ENCODE peak calls at places on chromosome 4, in four cellular contexts. One of them, this sample, is unnamed.

GRCh38 chr4:174036563-174036962 is 246.9 kb downstream of the FBXO8 start:
- DNase-seq in ovary: no peak
- DNase-seq in heart left ventricle: peak
- DNase-seq in erythroblast: peak
- DNase-seq in this sample: no peak

GRCh38 chr4:5716391-5716790 is 5.4 kb downstream of the EVC start:
- DNase-seq in erythroblast: no peak
- DNase-seq in heart left ventricle: no peak
- DNase-seq in ovary: no peak
- DNase-seq in this sample: no peak

GRCh38 chr4:94307231-94307840 is 35.3 kb downstream of the HPGDS start:
- DNase-seq in heart left ventricle: no peak
- DNase-seq in ovary: no peak
- DNase-seq in erythroblast: no peak
- DNase-seq in this sample: no peak

GRCh38 chr4:124748965-124749364 is 36.4 kb upstream of the ANKRD50 start:
- DNase-seq in heart left ventricle: no peak
- DNase-seq in erythroblast: no peak
- DNase-seq in ovary: no peak
- DNase-seq in this sample: no peak

GRCh38 chr4:105389167-105389566 is 84.7 kb downstream of the PPA2 start:
- DNase-seq in heart left ventricle: no peak
- DNase-seq in erythroblast: no peak
- DNase-seq in ovary: no peak
- DNase-seq in this sample: no peak

GRCh38 chr4:183430317-183430986 is 14.0 kb upstream of the CDKN2AIP start:
- DNase-seq in heart left ventricle: no peak
- DNase-seq in ovary: no peak
- DNase-seq in erythroblast: no peak
- DNase-seq in this sample: no peak

GRCh38 chr4:19689511-19689910 is 562.2 kb upstream of the SLIT2 start:
- DNase-seq in ovary: no peak
- DNase-seq in heart left ventricle: no peak
- DNase-seq in erythroblast: no peak
- DNase-seq in this sample: no peak

GRCh38 chr4:143336828-143337599 is at the start of gene GAB1:
- DNase-seq in erythroblast: peak
- DNase-seq in heart left ventricle: peak
- DNase-seq in ovary: peak
- DNase-seq in this sample: peak

GRCh38 chr4:102387552-102388150 is 42.4 kb upstream of the SLC39A8 start:
- DNase-seq in heart left ventricle: no peak
- DNase-seq in erythroblast: no peak
- DNase-seq in ovary: no peak
- DNase-seq in this sample: no peak

GRCh38 chr4:120156115-120156718 is 89.6 kb upstream of the MAD2L1 start:
- DNase-seq in heart left ventricle: no peak
- DNase-seq in erythroblast: peak
- DNase-seq in ovary: no peak
- DNase-seq in this sample: no peak

GRCh38 chr4:185805262-185805802 is 6.7 kb downstream of the SORBS2 start:
- DNase-seq in heart left ventricle: no peak
- DNase-seq in erythroblast: no peak
- DNase-seq in ovary: no peak
- DNase-seq in this sample: no peak

GRCh38 chr4:31051565-31051964 is 331.4 kb downstream of the PCDH7 start:
- DNase-seq in ovary: no peak
- DNase-seq in erythroblast: no peak
- DNase-seq in heart left ventricle: no peak
- DNase-seq in this sample: no peak

GRCh38 chr4:173871643-173872042 is 341.6 kb upstream of the HAND2 start:
- DNase-seq in erythroblast: no peak
- DNase-seq in ovary: no peak
- DNase-seq in heart left ventricle: no peak
- DNase-seq in this sample: no peak

GRCh38 chr4:89110541-89110985 is 770 bp upstream of the TIGD2 start:
- DNase-seq in heart left ventricle: no peak
- DNase-seq in ovary: no peak
- DNase-seq in erythroblast: no peak
- DNase-seq in this sample: no peak

GRCh38 chr4:149645790-149646189 is 169.9 kb downstream of the IQCM start:
- DNase-seq in erythroblast: no peak
- DNase-seq in heart left ventricle: no peak
- DNase-seq in ovary: no peak
- DNase-seq in this sample: no peak

GRCh38 chr4:173367285-173367684 is 3.5 kb upstream of the SAP30 start:
- DNase-seq in heart left ventricle: no peak
- DNase-seq in erythroblast: no peak
- DNase-seq in ovary: no peak
- DNase-seq in this sample: no peak

GRCh38 chr4:17787315-17787714 is 5.9 kb upstream of the FAM184B start:
- DNase-seq in ovary: no peak
- DNase-seq in heart left ventricle: no peak
- DNase-seq in erythroblast: no peak
- DNase-seq in this sample: no peak

GRCh38 chr4:93203708-93204107 is 624.8 kb upstream of the ATOH1 start:
- DNase-seq in ovary: no peak
- DNase-seq in erythroblast: no peak
- DNase-seq in heart left ventricle: no peak
- DNase-seq in this sample: no peak

GRCh38 chr4:48509543-48509942 is 19.5 kb downstream of the ZAR1 start:
- DNase-seq in ovary: no peak
- DNase-seq in erythroblast: no peak
- DNase-seq in heart left ventricle: no peak
- DNase-seq in this sample: no peak

GRCh38 chr4:5893013-5893580 is at the start of gene CRMP1:
- DNase-seq in heart left ventricle: no peak
- DNase-seq in erythroblast: no peak
- DNase-seq in ovary: no peak
- DNase-seq in this sample: no peak

GRCh38 chr4:149884529-149885206 is 69.0 kb upstream of the IQCM start:
- DNase-seq in heart left ventricle: no peak
- DNase-seq in erythroblast: no peak
- DNase-seq in ovary: no peak
- DNase-seq in this sample: no peak

GRCh38 chr4:137630252-137630651 is 98.0 kb upstream of the PCDH18 start:
- DNase-seq in heart left ventricle: no peak
- DNase-seq in erythroblast: no peak
- DNase-seq in ovary: no peak
- DNase-seq in this sample: no peak

GRCh38 chr4:174156239-174156826 is 127.1 kb downstream of the FBXO8 start:
- DNase-seq in erythroblast: peak
- DNase-seq in ovary: no peak
- DNase-seq in heart left ventricle: no peak
- DNase-seq in this sample: no peak

GRCh38 chr4:102493794-102494193 is 7.4 kb upstream of the NFKB1 start:
- DNase-seq in ovary: no peak
- DNase-seq in erythroblast: no peak
- DNase-seq in heart left ventricle: no peak
- DNase-seq in this sample: no peak

GRCh38 chr4:101022151-101023024 is 324.9 kb downstream of the PPP3CA start:
- DNase-seq in heart left ventricle: no peak
- DNase-seq in ovary: no peak
- DNase-seq in erythroblast: no peak
- DNase-seq in this sample: no peak

GRCh38 chr4:99921174-99921573 is 25.2 kb downstream of the DNAJB14 start:
- DNase-seq in heart left ventricle: no peak
- DNase-seq in ovary: no peak
- DNase-seq in erythroblast: no peak
- DNase-seq in this sample: no peak

GRCh38 chr4:17817027-17817426 is 6.2 kb downstream of the NCAPG start:
- DNase-seq in ovary: no peak
- DNase-seq in erythroblast: peak
- DNase-seq in heart left ventricle: no peak
- DNase-seq in this sample: no peak

GRCh38 chr4:519203-519651 is 20.2 kb downstream of the PIGG start:
- DNase-seq in erythroblast: no peak
- DNase-seq in ovary: no peak
- DNase-seq in heart left ventricle: no peak
- DNase-seq in this sample: no peak

GRCh38 chr4:154164931-154165839 is 326.4 kb downstream of the DCHS2 start:
- DNase-seq in ovary: no peak
- DNase-seq in heart left ventricle: no peak
- DNase-seq in erythroblast: peak
- DNase-seq in this sample: no peak

GRCh38 chr4:183249854-183250253 is 70.2 kb downstream of the CLDN22 start:
- DNase-seq in ovary: no peak
- DNase-seq in erythroblast: peak
- DNase-seq in heart left ventricle: no peak
- DNase-seq in this sample: no peak

GRCh38 chr4:140813804-140814203 is 57.6 kb upstream of the TBC1D9 start:
- DNase-seq in heart left ventricle: no peak
- DNase-seq in ovary: no peak
- DNase-seq in erythroblast: no peak
- DNase-seq in this sample: no peak

GRCh38 chr4:68373513-68373912 is 23.6 kb upstream of the YTHDC1 start:
- DNase-seq in ovary: peak
- DNase-seq in erythroblast: peak
- DNase-seq in heart left ventricle: peak
- DNase-seq in this sample: peak

GRCh38 chr4:10074767-10075105 is 41.9 kb downstream of the WDR1 start:
- DNase-seq in heart left ventricle: no peak
- DNase-seq in ovary: no peak
- DNase-seq in erythroblast: peak
- DNase-seq in this sample: no peak
- TF ChIP-seq POLR2A in heart left ventricle: no peak
- TF ChIP-seq POLR2A in ovary: no peak
- TF ChIP-seq POLR2A in erythroblast: no peak
- TF ChIP-seq POLR2A in this sample: no peak

GRCh38 chr4:176792348-176793059 is at the start of gene VEGFC:
- DNase-seq in ovary: peak
- DNase-seq in erythroblast: peak
- DNase-seq in heart left ventricle: peak
- DNase-seq in this sample: peak
- TF ChIP-seq POLR2A in ovary: no peak
- TF ChIP-seq POLR2A in erythroblast: no peak
- TF ChIP-seq POLR2A in heart left ventricle: no peak
- TF ChIP-seq POLR2A in this sample: no peak

DNA sequence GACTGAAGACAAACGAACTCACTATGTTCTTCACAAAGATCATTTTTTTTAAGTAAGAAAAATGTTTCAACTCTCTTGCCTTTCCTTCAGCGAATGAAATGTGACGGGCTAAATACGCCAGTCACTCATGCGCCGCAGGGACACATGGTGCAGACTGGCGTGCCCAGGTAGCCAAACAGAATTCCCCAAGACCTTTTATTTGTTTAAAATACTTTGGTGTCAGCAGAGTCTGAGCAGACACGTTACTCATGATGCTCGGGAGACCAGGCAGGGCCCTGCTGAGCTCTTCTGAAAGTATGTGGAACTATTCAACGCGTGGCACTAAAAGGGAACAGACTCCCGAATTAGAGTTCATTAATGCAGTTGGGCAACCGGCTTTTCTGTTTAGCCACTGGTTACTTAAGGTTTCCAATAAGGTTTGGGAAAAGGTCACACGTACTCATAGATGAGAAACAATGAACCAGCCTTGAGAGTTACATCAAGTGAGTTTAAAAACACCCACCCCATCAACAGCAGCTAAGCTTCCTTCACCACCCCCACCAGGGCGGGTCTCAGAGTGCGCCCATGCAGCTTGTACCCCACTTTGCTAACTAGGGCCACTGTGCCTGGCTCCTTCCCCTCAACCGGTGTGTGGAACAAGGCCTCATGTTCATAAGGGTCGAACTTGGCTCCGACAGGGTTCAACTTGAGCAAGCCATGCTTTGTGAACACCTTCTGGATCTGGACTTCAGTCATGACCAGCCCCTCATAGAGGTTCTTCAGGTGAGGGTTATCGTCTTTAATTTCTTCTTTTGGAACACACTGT is 7.3 kb downstream of the GRPEL1 start:
- DNase-seq in heart left ventricle: no peak
- DNase-seq in erythroblast: no peak
- DNase-seq in ovary: no peak
- DNase-seq in this sample: peak
- TF ChIP-seq POLR2A in heart left ventricle: no peak
- TF ChIP-seq POLR2A in erythroblast: no peak
- TF ChIP-seq POLR2A in ovary: no peak
- TF ChIP-seq POLR2A in this sample: no peak

GRCh38 chr4:78056265-78057129 is 626 bp upstream of the FRAS1 start:
- DNase-seq in heart left ventricle: peak
- DNase-seq in erythroblast: peak
- DNase-seq in ovary: peak
- DNase-seq in this sample: peak
- TF ChIP-seq POLR2A in heart left ventricle: no peak
- TF ChIP-seq POLR2A in erythroblast: no peak
- TF ChIP-seq POLR2A in ovary: no peak
- TF ChIP-seq POLR2A in this sample: no peak

DNA sequence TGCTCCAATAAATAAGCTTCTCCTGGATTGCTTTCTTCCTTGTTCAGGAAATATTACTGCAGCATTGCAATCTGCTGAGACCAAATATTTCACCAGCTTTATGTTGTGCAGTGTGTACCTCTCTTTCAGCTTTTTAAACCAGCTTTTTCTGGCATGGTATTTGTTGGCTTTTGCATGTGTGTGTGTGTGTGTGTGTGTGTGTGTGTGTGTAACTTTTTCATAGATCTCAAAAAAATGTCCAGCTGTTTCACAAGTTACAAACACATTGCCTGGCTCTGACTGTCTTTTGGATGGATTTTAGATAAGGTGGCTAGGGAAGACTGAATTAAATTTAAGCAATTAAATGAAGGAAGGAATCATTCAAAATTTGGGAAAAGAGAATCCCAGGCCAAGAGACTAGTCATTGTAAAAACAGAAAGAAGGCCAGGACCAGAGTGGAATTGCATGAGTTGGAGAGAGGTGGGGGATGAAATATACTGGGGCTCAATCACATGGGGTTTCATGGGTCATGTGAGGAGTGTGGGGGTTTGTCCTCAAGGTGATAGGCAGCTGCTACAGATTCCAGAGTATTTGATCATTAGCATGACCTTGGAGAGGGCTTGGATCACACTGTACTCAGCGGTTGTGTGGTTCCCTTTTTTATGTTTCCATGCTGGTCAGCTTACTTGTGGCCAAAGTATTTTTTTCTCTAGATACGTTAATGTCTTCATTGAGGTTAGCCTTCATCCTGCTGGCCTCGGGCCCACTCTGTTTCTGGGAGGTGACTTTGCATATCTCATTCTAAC is 357.7 kb upstream of the BOD1L1 start:
- DNase-seq in ovary: no peak
- DNase-seq in heart left ventricle: no peak
- DNase-seq in erythroblast: no peak
- DNase-seq in this sample: no peak
- TF ChIP-seq POLR2A in ovary: no peak
- TF ChIP-seq POLR2A in heart left ventricle: no peak
- TF ChIP-seq POLR2A in erythroblast: no peak
- TF ChIP-seq POLR2A in this sample: no peak

GRCh38 chr4:6910340-6910959 is 824 bp downstream of the TBC1D14 start:
- DNase-seq in ovary: no peak
- DNase-seq in erythroblast: peak
- DNase-seq in heart left ventricle: no peak
- DNase-seq in this sample: no peak
- TF ChIP-seq POLR2A in ovary: no peak
- TF ChIP-seq POLR2A in erythroblast: peak
- TF ChIP-seq POLR2A in heart left ventricle: no peak
- TF ChIP-seq POLR2A in this sample: peak